ENCODE peak calls at places on chromosomes 13 and 19, in eight cellular contexts. One of them, this sample, is unnamed.

GRCh38 chr13:105073041-105073440 is 1462.4 kb downstream of the EFNB2 start:
- DNase-seq in GM23248: no peak
- DNase-seq in upper lobe of left lung: no peak
- DNase-seq in stimulated activated CD8-positive, alpha-beta memory T cell treated with anti-CD3 and anti-CD28 coated beads, Interleukin-12 subunit alpha, Interleukin-12 subunit beta, amount 100 ng/mL, for 1 hour: no peak
- DNase-seq in stimulated activated CD4-positive, alpha-beta T cell treated with anti-CD3 and anti-CD28 coated beads, Interleukin-4, amount 100 ng/mL, for 1 hour: no peak
- DNase-seq in EL: no peak
- DNase-seq in H9: no peak
- DNase-seq in EH: no peak
- DNase-seq in this sample: no peak

GRCh38 chr13:51921790-51922740 is 60.3 kb downstream of the CCDC70 start:
- DNase-seq in GM23248: no peak
- DNase-seq in upper lobe of left lung: no peak
- DNase-seq in stimulated activated CD8-positive, alpha-beta memory T cell treated with anti-CD3 and anti-CD28 coated beads, Interleukin-12 subunit alpha, Interleukin-12 subunit beta, amount 100 ng/mL, for 1 hour: no peak
- DNase-seq in stimulated activated CD4-positive, alpha-beta T cell treated with anti-CD3 and anti-CD28 coated beads, Interleukin-4, amount 100 ng/mL, for 1 hour: no peak
- DNase-seq in EL: no peak
- DNase-seq in H9: peak
- DNase-seq in EH: no peak
- DNase-seq in this sample: no peak

GRCh38 chr13:79918620-79919019 is 422.3 kb downstream of the SPRY2 start:
- DNase-seq in GM23248: no peak
- DNase-seq in upper lobe of left lung: no peak
- DNase-seq in stimulated activated CD8-positive, alpha-beta memory T cell treated with anti-CD3 and anti-CD28 coated beads, Interleukin-12 subunit alpha, Interleukin-12 subunit beta, amount 100 ng/mL, for 1 hour: no peak
- DNase-seq in stimulated activated CD4-positive, alpha-beta T cell treated with anti-CD3 and anti-CD28 coated beads, Interleukin-4, amount 100 ng/mL, for 1 hour: no peak
- DNase-seq in EL: no peak
- DNase-seq in H9: no peak
- DNase-seq in EH: peak
- DNase-seq in this sample: no peak

GRCh38 chr13:25375727-25376358 is 4.1 kb downstream of the ATP8A2 start:
- DNase-seq in GM23248: peak
- DNase-seq in upper lobe of left lung: no peak
- DNase-seq in stimulated activated CD8-positive, alpha-beta memory T cell treated with anti-CD3 and anti-CD28 coated beads, Interleukin-12 subunit alpha, Interleukin-12 subunit beta, amount 100 ng/mL, for 1 hour: peak
- DNase-seq in stimulated activated CD4-positive, alpha-beta T cell treated with anti-CD3 and anti-CD28 coated beads, Interleukin-4, amount 100 ng/mL, for 1 hour: no peak
- DNase-seq in EL: peak
- DNase-seq in H9: peak
- DNase-seq in EH: peak
- DNase-seq in this sample: peak

GRCh38 chr13:68715651-68716050 is 1392.0 kb upstream of the ATXN8OS start:
- DNase-seq in GM23248: no peak
- DNase-seq in upper lobe of left lung: no peak
- DNase-seq in stimulated activated CD8-positive, alpha-beta memory T cell treated with anti-CD3 and anti-CD28 coated beads, Interleukin-12 subunit alpha, Interleukin-12 subunit beta, amount 100 ng/mL, for 1 hour: no peak
- DNase-seq in stimulated activated CD4-positive, alpha-beta T cell treated with anti-CD3 and anti-CD28 coated beads, Interleukin-4, amount 100 ng/mL, for 1 hour: no peak
- DNase-seq in EL: no peak
- DNase-seq in H9: no peak
- DNase-seq in EH: no peak
- DNase-seq in this sample: no peak

GRCh38 chr19:12646551-12646950 is 20.0 kb downstream of the MAN2B1 start:
- DNase-seq in GM23248: no peak
- DNase-seq in upper lobe of left lung: no peak
- DNase-seq in stimulated activated CD8-positive, alpha-beta memory T cell treated with anti-CD3 and anti-CD28 coated beads, Interleukin-12 subunit alpha, Interleukin-12 subunit beta, amount 100 ng/mL, for 1 hour: no peak
- DNase-seq in stimulated activated CD4-positive, alpha-beta T cell treated with anti-CD3 and anti-CD28 coated beads, Interleukin-4, amount 100 ng/mL, for 1 hour: no peak
- DNase-seq in EL: no peak
- DNase-seq in H9: no peak
- DNase-seq in EH: no peak
- DNase-seq in this sample: no peak

GRCh38 chr19:49182848-49183375 is 25.3 kb downstream of the TRPM4 start:
- DNase-seq in GM23248: no peak
- DNase-seq in upper lobe of left lung: no peak
- DNase-seq in stimulated activated CD8-positive, alpha-beta memory T cell treated with anti-CD3 and anti-CD28 coated beads, Interleukin-12 subunit alpha, Interleukin-12 subunit beta, amount 100 ng/mL, for 1 hour: no peak
- DNase-seq in stimulated activated CD4-positive, alpha-beta T cell treated with anti-CD3 and anti-CD28 coated beads, Interleukin-4, amount 100 ng/mL, for 1 hour: no peak
- DNase-seq in EL: no peak
- DNase-seq in H9: peak
- DNase-seq in EH: no peak
- DNase-seq in this sample: no peak

GRCh38 chr19:10769533-10770491 is 51.9 kb downstream of the DNM2 start:
- DNase-seq in GM23248: peak
- DNase-seq in upper lobe of left lung: peak
- DNase-seq in stimulated activated CD8-positive, alpha-beta memory T cell treated with anti-CD3 and anti-CD28 coated beads, Interleukin-12 subunit alpha, Interleukin-12 subunit beta, amount 100 ng/mL, for 1 hour: no peak
- DNase-seq in stimulated activated CD4-positive, alpha-beta T cell treated with anti-CD3 and anti-CD28 coated beads, Interleukin-4, amount 100 ng/mL, for 1 hour: no peak
- DNase-seq in EL: peak
- DNase-seq in H9: no peak
- DNase-seq in EH: peak
- DNase-seq in this sample: peak

GRCh38 chr19:55703790-55704215 is 28.8 kb downstream of the EPN1 start:
- DNase-seq in GM23248: peak
- DNase-seq in upper lobe of left lung: peak
- DNase-seq in stimulated activated CD8-positive, alpha-beta memory T cell treated with anti-CD3 and anti-CD28 coated beads, Interleukin-12 subunit alpha, Interleukin-12 subunit beta, amount 100 ng/mL, for 1 hour: peak
- DNase-seq in stimulated activated CD4-positive, alpha-beta T cell treated with anti-CD3 and anti-CD28 coated beads, Interleukin-4, amount 100 ng/mL, for 1 hour: peak
- DNase-seq in EL: peak
- DNase-seq in H9: peak
- DNase-seq in EH: no peak
- DNase-seq in this sample: peak

GRCh38 chr19:54179921-54180452 is 7.0 kb upstream of the TMC4 start:
- DNase-seq in GM23248: peak
- DNase-seq in upper lobe of left lung: no peak
- DNase-seq in stimulated activated CD8-positive, alpha-beta memory T cell treated with anti-CD3 and anti-CD28 coated beads, Interleukin-12 subunit alpha, Interleukin-12 subunit beta, amount 100 ng/mL, for 1 hour: no peak
- DNase-seq in stimulated activated CD4-positive, alpha-beta T cell treated with anti-CD3 and anti-CD28 coated beads, Interleukin-4, amount 100 ng/mL, for 1 hour: no peak
- DNase-seq in EL: no peak
- DNase-seq in H9: peak
- DNase-seq in EH: peak
- DNase-seq in this sample: peak